ENCODE peak calls at places on chromosome 3, in five cellular contexts. One of them, this sample, is unnamed.

GRCh38 chr3:27483117-27484001 is 825 bp downstream of the SLC4A7 start:
- DNase-seq in HCT116: no peak
- DNase-seq in osteocyte: peak; percentile 88
- DNase-seq in thyroid gland: peak; percentile 53
- DNase-seq in neural crest cell: peak; percentile 46
- DNase-seq in this sample: peak; percentile 33

GRCh38 chr3:114558271-114558670 is 264.4 kb downstream of the TIGIT start:
- DNase-seq in HCT116: no peak
- DNase-seq in osteocyte: no peak
- DNase-seq in thyroid gland: no peak
- DNase-seq in neural crest cell: no peak
- DNase-seq in this sample: no peak

GRCh38 chr3:12370758-12371157 is 81.9 kb downstream of the PPARG start:
- DNase-seq in HCT116: peak; percentile 44
- DNase-seq in osteocyte: no peak
- DNase-seq in thyroid gland: no peak
- DNase-seq in neural crest cell: no peak
- DNase-seq in this sample: no peak

GRCh38 chr3:167813169-167814123 is 77.9 kb downstream of the SERPINI1 start:
- DNase-seq in HCT116: no peak
- DNase-seq in osteocyte: no peak
- DNase-seq in thyroid gland: no peak
- DNase-seq in neural crest cell: no peak
- DNase-seq in this sample: no peak

GRCh38 chr3:16509721-16510619 is 3.5 kb downstream of the RFTN1 start:
- DNase-seq in HCT116: no peak
- DNase-seq in osteocyte: no peak
- DNase-seq in thyroid gland: peak; percentile 58
- DNase-seq in neural crest cell: no peak
- DNase-seq in this sample: no peak

GRCh38 chr3:147120029-147120428 is 286.3 kb downstream of the ZIC4 start:
- DNase-seq in HCT116: no peak
- DNase-seq in osteocyte: no peak
- DNase-seq in thyroid gland: no peak
- DNase-seq in neural crest cell: no peak
- DNase-seq in this sample: no peak

GRCh38 chr3:187012609-187013051 is 82.3 kb downstream of the ST6GAL1 start:
- DNase-seq in HCT116: no peak
- DNase-seq in osteocyte: peak; percentile 51
- DNase-seq in thyroid gland: peak; percentile 45
- DNase-seq in neural crest cell: no peak
- DNase-seq in this sample: no peak

GRCh38 chr3:49351521-49352011 is 6.6 kb downstream of the GPX1 start:
- DNase-seq in HCT116: no peak
- DNase-seq in osteocyte: no peak
- DNase-seq in thyroid gland: peak; percentile 42
- DNase-seq in neural crest cell: no peak
- DNase-seq in this sample: peak; percentile 31

GRCh38 chr3:46360904-46361303 is 7.0 kb downstream of the CCR2 start:
- DNase-seq in HCT116: no peak
- DNase-seq in osteocyte: peak; percentile 60
- DNase-seq in thyroid gland: no peak
- DNase-seq in neural crest cell: no peak
- DNase-seq in this sample: no peak

GRCh38 chr3:14461748-14462324 is 59.4 kb downstream of the SLC6A6 start:
- DNase-seq in HCT116: peak; percentile 32
- DNase-seq in osteocyte: no peak
- DNase-seq in thyroid gland: peak; percentile 49
- DNase-seq in neural crest cell: peak; percentile 28
- DNase-seq in this sample: peak; percentile 40

GRCh38 chr3:177680442-177680821 is 483.1 kb upstream of the TBL1XR1 start:
- DNase-seq in HCT116: no peak
- DNase-seq in osteocyte: no peak
- DNase-seq in thyroid gland: no peak
- DNase-seq in neural crest cell: no peak
- DNase-seq in this sample: no peak

GRCh38 chr3:11379238-11379823 is 107.1 kb downstream of the ATG7 start:
- DNase-seq in HCT116: peak; percentile 32
- DNase-seq in osteocyte: no peak
- DNase-seq in thyroid gland: no peak
- DNase-seq in neural crest cell: peak; percentile 19
- DNase-seq in this sample: no peak

GRCh38 chr3:138912237-138912636 is 34.7 kb downstream of the FOXL2 start:
- DNase-seq in HCT116: no peak
- DNase-seq in osteocyte: no peak
- DNase-seq in thyroid gland: no peak
- DNase-seq in neural crest cell: no peak
- DNase-seq in this sample: no peak

GRCh38 chr3:113746955-113747718 is at the start of gene ATP6V1A:
- DNase-seq in HCT116: no peak
- DNase-seq in osteocyte: no peak
- DNase-seq in thyroid gland: peak; percentile 82
- DNase-seq in neural crest cell: no peak
- DNase-seq in this sample: peak; percentile 79

GRCh38 chr3:5105050-5105449 is 17.0 kb upstream of the ARL8B start:
- DNase-seq in HCT116: no peak
- DNase-seq in osteocyte: no peak
- DNase-seq in thyroid gland: no peak
- DNase-seq in neural crest cell: no peak
- DNase-seq in this sample: no peak

GRCh38 chr3:11178421-11178820 is 24.1 kb downstream of the HRH1 start:
- DNase-seq in HCT116: no peak
- DNase-seq in osteocyte: no peak
- DNase-seq in thyroid gland: no peak
- DNase-seq in neural crest cell: no peak
- DNase-seq in this sample: no peak

GRCh38 chr3:174869448-174869847 is 10.3 kb downstream of the NAALADL2 start:
- DNase-seq in HCT116: no peak
- DNase-seq in osteocyte: no peak
- DNase-seq in thyroid gland: no peak
- DNase-seq in neural crest cell: no peak
- DNase-seq in this sample: no peak

GRCh38 chr3:118213892-118214291 is 820.8 kb downstream of the IGSF11 start:
- DNase-seq in HCT116: no peak
- DNase-seq in osteocyte: no peak
- DNase-seq in thyroid gland: no peak
- DNase-seq in neural crest cell: no peak
- DNase-seq in this sample: no peak

GRCh38 chr3:197256836-197257444 is 41.5 kb downstream of the DLG1 start:
- DNase-seq in HCT116: peak; percentile 39
- DNase-seq in osteocyte: no peak
- DNase-seq in thyroid gland: peak; percentile 31
- DNase-seq in neural crest cell: peak; percentile 19
- DNase-seq in this sample: peak; percentile 22

GRCh38 chr3:21654662-21655061 is 96.3 kb downstream of the ZNF385D start:
- DNase-seq in HCT116: no peak
- DNase-seq in osteocyte: no peak
- DNase-seq in thyroid gland: no peak
- DNase-seq in neural crest cell: no peak
- DNase-seq in this sample: no peak

GRCh38 chr3:34583451-34583850 is 785.0 kb downstream of the PDCD6IP start:
- DNase-seq in HCT116: no peak
- DNase-seq in osteocyte: no peak
- DNase-seq in thyroid gland: no peak
- DNase-seq in neural crest cell: no peak
- DNase-seq in this sample: no peak

GRCh38 chr3:59775106-59775505 is 725.3 kb upstream of the CFAP20DC start:
- DNase-seq in HCT116: no peak
- DNase-seq in osteocyte: no peak
- DNase-seq in thyroid gland: no peak
- DNase-seq in neural crest cell: no peak
- DNase-seq in this sample: no peak

GRCh38 chr3:185089343-185089742 is 63.5 kb downstream of the C3orf70 start:
- DNase-seq in HCT116: no peak
- DNase-seq in osteocyte: no peak
- DNase-seq in thyroid gland: no peak
- DNase-seq in neural crest cell: no peak
- DNase-seq in this sample: no peak

GRCh38 chr3:141738636-141739363 is 702 bp downstream of the RNF7 start:
- DNase-seq in HCT116: no peak
- DNase-seq in osteocyte: no peak
- DNase-seq in thyroid gland: no peak
- DNase-seq in neural crest cell: no peak
- DNase-seq in this sample: peak; percentile 8

GRCh38 chr3:142878901-142879300 is 10.0 kb downstream of the PCOLCE2 start:
- DNase-seq in HCT116: no peak
- DNase-seq in osteocyte: no peak
- DNase-seq in thyroid gland: no peak
- DNase-seq in neural crest cell: no peak
- DNase-seq in this sample: no peak

GRCh38 chr3:188687389-188687788 is 484.4 kb upstream of the TPRG1 start:
- DNase-seq in HCT116: no peak
- DNase-seq in osteocyte: no peak
- DNase-seq in thyroid gland: peak; percentile 29
- DNase-seq in neural crest cell: no peak
- DNase-seq in this sample: peak; percentile 16

GRCh38 chr3:115239717-115240116 is 92.6 kb upstream of the ZBTB20 start:
- DNase-seq in HCT116: peak; percentile 90
- DNase-seq in osteocyte: no peak
- DNase-seq in thyroid gland: peak; percentile 18
- DNase-seq in neural crest cell: no peak
- DNase-seq in this sample: peak; percentile 53

GRCh38 chr3:1294566-1294965 is 201.7 kb downstream of the CNTN6 start:
- DNase-seq in HCT116: no peak
- DNase-seq in osteocyte: no peak
- DNase-seq in thyroid gland: no peak
- DNase-seq in neural crest cell: no peak
- DNase-seq in this sample: no peak